ENCODE peak calls at places on chromosome 22, in ten cellular contexts. S, V, F, B, H, Y, Z, Q, M and T are unnamed samples.
A peak's percentile ranks its signal among the peaks of the same experiment; 100 is the strongest.

GRCh38 chr22:40178417-40179409 is 988 bp downstream of the TNRC6B start:
- DNase-seq in S (no peak), V (no peak), F (no peak), B (no peak), H (peak; percentile 31), Y (peak; percentile 71), Z (peak; percentile 48), Q (peak; percentile 59), M (no peak), T (peak; percentile 24)

GRCh38 chr22:21098099-21098671 is 52.4 kb downstream of the LRRC74B start:
- DNase-seq in S (no peak), V (no peak), F (no peak), B (no peak), H (no peak), Y (no peak), Z (no peak), Q (no peak), M (no peak), T (no peak)

GRCh38 chr22:44380716-44381500 is 68.2 kb upstream of the SHISAL1 start:
- DNase-seq in S (no peak), V (no peak), F (no peak), B (no peak), H (no peak), Y (no peak), Z (no peak), Q (no peak), M (peak; percentile 38), T (no peak)

GRCh38 chr22:21082248-21082647 is 36.5 kb downstream of the LRRC74B start:
- DNase-seq in S (no peak), V (no peak), F (no peak), B (no peak), H (no peak), Y (no peak), Z (no peak), Q (no peak), M (no peak), T (no peak)

GRCh38 chr22:20015971-20016733 is 471 bp downstream of the ARVCF start:
- DNase-seq in S (no peak), V (no peak), F (no peak), B (no peak), H (peak; percentile 71), Y (peak; percentile 34), Z (peak; percentile 30), Q (peak; percentile 62), M (peak; percentile 57), T (peak; percentile 32)

GRCh38 chr22:45804986-45805325 is 133.3 kb downstream of the ATXN10 start:
- DNase-seq in S (no peak), V (peak; percentile 87), F (no peak), B (peak; percentile 93), H (no peak), Y (no peak), Z (no peak), Q (no peak), M (no peak), T (no peak)

GRCh38 chr22:30860176-30861105 is 108.1 kb downstream of the MORC2 start:
- DNase-seq in S (no peak), V (no peak), F (no peak), B (no peak), H (peak; percentile 22), Y (no peak), Z (no peak), Q (no peak), M (peak; percentile 10), T (no peak)

GRCh38 chr22:46931881-46932280 is 169.4 kb downstream of the TBC1D22A start:
- DNase-seq in S (no peak), V (no peak), F (no peak), B (no peak), H (no peak), Y (peak; percentile 11), Z (no peak), Q (no peak), M (no peak), T (no peak)

GRCh38 chr22:26322179-26322905 is 106.7 kb upstream of the ASPHD2 start:
- DNase-seq in S (no peak), V (peak; percentile 23), F (no peak), B (peak; percentile 93), H (no peak), Y (no peak), Z (no peak), Q (no peak), M (no peak), T (no peak)

GRCh38 chr22:26656896-26657851 is at the start of gene MIAT:
- DNase-seq in S (no peak), V (no peak), F (no peak), B (no peak), H (peak; percentile 82), Y (peak; percentile 34), Z (peak; percentile 73), Q (no peak), M (no peak), T (peak; percentile 62)

GRCh38 chr22:39292002-39292401 is 27.4 kb downstream of the RPL3 start:
- DNase-seq in S (no peak), V (no peak), F (no peak), B (no peak), H (no peak), Y (no peak), Z (no peak), Q (no peak), M (no peak), T (no peak)

GRCh38 chr22:42396621-42397331 is 35.4 kb downstream of the NFAM1 start:
- DNase-seq in S (no peak), V (no peak), F (no peak), B (no peak), H (peak; percentile 75), Y (no peak), Z (peak; percentile 10), Q (no peak), M (no peak), T (no peak)

GRCh38 chr22:29251981-29252978 is 15.5 kb downstream of the RHBDD3 start:
- DNase-seq in S (no peak), V (no peak), F (peak; percentile 49), B (no peak), H (no peak), Y (no peak), Z (no peak), Q (no peak), M (no peak), T (no peak)

GRCh38 chr22:20206709-20207215 is 55.9 kb upstream of the CCDC188 start:
- DNase-seq in S (no peak), V (no peak), F (no peak), B (no peak), H (no peak), Y (peak; percentile 51), Z (no peak), Q (no peak), M (no peak), T (no peak)

DNA sequence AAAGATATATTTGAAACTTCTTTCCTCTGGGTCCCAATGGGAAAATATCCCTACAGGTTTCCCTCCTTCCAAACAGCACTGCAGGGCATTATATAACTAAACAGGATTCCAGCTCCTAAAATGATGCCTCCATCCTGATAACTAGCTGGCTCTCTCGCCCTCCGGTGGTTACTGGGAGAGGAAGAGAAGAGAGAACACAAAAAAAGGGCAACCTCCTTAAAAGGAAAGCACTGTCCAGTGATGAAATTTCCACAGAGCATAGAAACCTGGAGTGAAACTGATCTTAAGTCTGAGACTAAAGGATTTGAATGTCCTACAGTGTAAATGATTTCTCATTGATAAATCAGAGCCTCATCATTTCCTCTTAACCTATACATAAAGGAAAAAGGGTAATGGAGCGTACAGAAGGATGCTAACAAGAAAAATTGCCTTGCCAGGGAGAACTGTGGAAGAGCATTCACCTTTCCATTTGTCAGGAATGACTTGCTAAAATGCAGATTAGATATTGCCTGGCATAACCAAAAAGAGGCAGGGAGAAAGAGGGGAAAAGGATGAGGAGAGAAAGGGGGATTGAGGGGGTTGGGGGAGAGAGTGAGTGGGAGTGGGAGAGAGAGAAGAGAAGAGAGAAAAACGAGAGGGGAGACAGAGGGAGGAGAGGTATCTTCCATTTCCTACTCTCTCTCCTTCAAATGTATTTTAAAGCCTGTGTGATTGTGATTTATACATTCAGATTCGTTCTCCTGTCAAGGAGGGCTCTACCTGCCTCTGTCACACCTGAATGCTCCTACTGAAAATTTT is 121.4 kb downstream of the APOL5 start:
- DNase-seq in S (peak; percentile 35), V (no peak), F (no peak), B (no peak), H (no peak), Y (peak; percentile 64), Z (no peak), Q (peak; percentile 60), M (peak; percentile 54), T (no peak)
- TF ChIP-seq CTCF in S (peak; percentile 35), V (peak; percentile 57), F (peak; percentile 7), B (peak; percentile 42), H (no peak), Y (no peak), Z (no peak), Q (peak; percentile 59), M (peak; percentile 51), T (no peak)

GRCh38 chr22:37887610-37888378 is 18.3 kb upstream of the MICALL1 start:
- DNase-seq in S (no peak), V (no peak), F (no peak), B (no peak), H (no peak), Y (peak; percentile 36), Z (no peak), Q (peak; percentile 53), M (peak; percentile 73), T (no peak)
- TF ChIP-seq CTCF in S (peak; percentile 65), V (peak; percentile 64), F (peak; percentile 54), B (peak; percentile 49), H (peak; percentile 11), Y (no peak), Z (no peak), Q (peak; percentile 78), M (peak; percentile 42), T (no peak)

DNA sequence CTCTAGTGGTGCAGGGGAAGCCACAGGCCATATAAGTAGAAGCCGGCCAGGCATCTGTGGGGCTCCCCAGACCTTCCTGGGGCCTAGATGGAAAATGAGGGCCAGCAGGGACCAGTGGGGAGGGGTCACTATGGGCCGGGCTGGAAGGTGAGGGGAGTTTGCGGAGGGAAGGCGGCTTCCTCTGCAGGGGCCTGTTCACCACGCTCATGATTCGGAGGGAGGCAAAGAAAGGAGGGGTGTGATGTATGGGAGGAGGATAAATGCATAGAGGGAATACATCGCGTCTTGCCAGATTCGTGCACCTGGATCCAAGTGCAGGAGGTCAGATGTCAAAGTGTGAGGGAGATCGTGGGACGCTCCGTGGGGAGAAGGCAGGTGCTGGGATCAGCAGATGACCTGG is 6.9 kb downstream of the SLC16A8 start:
- DNase-seq in S (no peak), V (no peak), F (no peak), B (no peak), H (no peak), Y (no peak), Z (no peak), Q (no peak), M (no peak), T (no peak)
- TF ChIP-seq CTCF in S (no peak), V (no peak), F (no peak), B (no peak), H (no peak), Y (no peak), Z (no peak), Q (no peak), M (no peak), T (no peak)

DNA sequence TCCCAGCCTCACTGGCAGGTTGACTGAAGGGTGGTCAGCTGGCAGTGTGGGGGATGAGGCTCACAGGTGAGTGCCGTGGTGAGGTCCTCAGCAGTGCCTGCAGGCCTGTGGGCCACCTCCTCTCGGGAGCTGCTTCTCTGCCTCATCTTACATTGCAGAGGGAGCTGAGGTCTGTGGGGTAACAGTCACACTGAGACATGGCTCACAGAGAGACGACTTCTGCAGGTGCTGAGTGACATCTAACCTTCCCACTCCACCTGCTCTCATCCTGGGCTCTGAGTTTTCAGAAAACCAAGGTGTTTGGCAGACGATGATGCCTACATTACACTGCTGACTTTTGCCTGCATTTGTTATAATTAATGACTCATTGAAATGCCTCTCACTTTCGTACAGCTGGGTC is 8.8 kb upstream of the SLC5A1 start:
- DNase-seq in S (no peak), V (no peak), F (no peak), B (no peak), H (no peak), Y (no peak), Z (no peak), Q (no peak), M (no peak), T (no peak)
- TF ChIP-seq CTCF in S (no peak), V (no peak), F (no peak), B (no peak), H (no peak), Y (no peak), Z (no peak), Q (no peak), M (no peak), T (no peak)